ENCODE peak calls at places on chromosomes 6 and 20, in six cellular contexts. X is non-pigmented ciliary epithelial cell; V is D341Med; M is GM10248; C is naive thymus-derived CD8-positive, alpha-beta T cell; H is pancreas. I is an unnamed sample.
A peak's percentile ranks its signal among the peaks of the same experiment; 100 is the strongest.

GRCh38 chr6:137241481-137242011 is 22.4 kb upstream of the IFNGR1 start:
- DNase-seq in X (no peak), V (no peak), M (no peak), C (no peak), H (no peak), I (no peak)

GRCh38 chr20:40265872-40266533 is 423.0 kb downstream of the MAFB start:
- DNase-seq in X (no peak), V (peak; percentile 55), M (no peak), C (no peak), H (no peak), I (peak; percentile 49)

GRCh38 chr20:46002008-46002407 is 6.7 kb upstream of the MMP9 start:
- DNase-seq in X (no peak), V (no peak), M (no peak), C (no peak), H (no peak), I (no peak)

GRCh38 chr20:19211661-19212523 is 550 bp upstream of the SLC24A3 start:
- DNase-seq in X (no peak), V (peak; percentile 47), M (no peak), C (no peak), H (peak; percentile 75), I (no peak)

GRCh38 chr20:45087814-45088213 is 13.1 kb downstream of the KCNS1 start:
- DNase-seq in X (no peak), V (no peak), M (no peak), C (no peak), H (no peak), I (no peak)

GRCh38 chr6:128370072-128370471 is 150.3 kb downstream of the PTPRK start:
- DNase-seq in X (peak; percentile 32), V (no peak), M (no peak), C (no peak), H (no peak), I (no peak)

GRCh38 chr6:7939186-7939863 is 28.7 kb upstream of the TXNDC5 start:
- DNase-seq in X (no peak), V (no peak), M (no peak), C (no peak), H (no peak), I (no peak)

GRCh38 chr6:36436466-36436865 is 6.2 kb downstream of the PXT1 start:
- DNase-seq in X (no peak), V (no peak), M (no peak), C (no peak), H (no peak), I (no peak)

GRCh38 chr6:46876126-46876525 is 45.6 kb downstream of the ADGRF5 start:
- DNase-seq in X (peak; percentile 47), V (peak; percentile 60), M (no peak), C (no peak), H (no peak), I (peak; percentile 83)

GRCh38 chr6:84356907-84357306 is 129.5 kb upstream of the CEP162 start:
- DNase-seq in X (no peak), V (no peak), M (no peak), C (no peak), H (no peak), I (no peak)

GRCh38 chr6:120786256-120786655 is 548.0 kb downstream of the TBC1D32 start:
- DNase-seq in X (no peak), V (no peak), M (no peak), C (no peak), H (no peak), I (no peak)

GRCh38 chr20:51091564-51092195 is 68.8 kb upstream of the KCNG1 start:
- DNase-seq in X (no peak), V (no peak), M (no peak), C (no peak), H (no peak), I (no peak)

GRCh38 chr6:22512716-22513452 is 56.5 kb upstream of the HDGFL1 start:
- DNase-seq in X (peak; percentile 60), V (no peak), M (no peak), C (no peak), H (no peak), I (no peak)

GRCh38 chr20:36145877-36146707 is 8.4 kb upstream of the EPB41L1 start:
- DNase-seq in X (no peak), V (peak; percentile 62), M (no peak), C (no peak), H (no peak), I (no peak)

GRCh38 chr6:11002176-11002575 is 41.9 kb downstream of the ELOVL2 start:
- DNase-seq in X (no peak), V (no peak), M (no peak), C (no peak), H (no peak), I (no peak)

GRCh38 chr6:112717401-112717800 is 370.3 kb downstream of the RFPL4B start:
- DNase-seq in X (no peak), V (no peak), M (no peak), C (no peak), H (no peak), I (no peak)

GRCh38 chr6:145137425-145137824 is 597.9 kb downstream of the EPM2A start:
- DNase-seq in X (no peak), V (no peak), M (no peak), C (no peak), H (no peak), I (no peak)

GRCh38 chr6:73285674-73286283 is 22.8 kb upstream of the KHDC1 start:
- DNase-seq in X (peak; percentile 30), V (peak; percentile 55), M (no peak), C (no peak), H (no peak), I (no peak)

GRCh38 chr6:116461563-116462507 is 660 bp downstream of the CALHM6 start:
- DNase-seq in X (no peak), V (peak; percentile 83), M (peak; percentile 78), C (peak; percentile 66), H (peak; percentile 61), I (peak; percentile 51)

GRCh38 chr20:49475979-49476378 is 6.5 kb downstream of the KCNB1 start:
- DNase-seq in X (no peak), V (no peak), M (no peak), C (no peak), H (no peak), I (no peak)

GRCh38 chr20:7673841-7674240 is 266.4 kb downstream of the HAO1 start:
- DNase-seq in X (no peak), V (no peak), M (no peak), C (no peak), H (no peak), I (no peak)

GRCh38 chr6:148932731-148933130 is 185.9 kb downstream of the UST start:
- DNase-seq in X (no peak), V (no peak), M (no peak), C (no peak), H (no peak), I (no peak)

GRCh38 chr20:37741560-37741959 is 47.7 kb downstream of the CTNNBL1 start:
- DNase-seq in X (no peak), V (no peak), M (no peak), C (no peak), H (no peak), I (no peak)

GRCh38 chr6:111030008-111031006 is 48.5 kb downstream of the RPF2 start:
- DNase-seq in X (no peak), V (peak; percentile 56), M (no peak), C (no peak), H (no peak), I (no peak)

GRCh38 chr6:125255201-125255600 is 46.6 kb downstream of the HDDC2 start:
- DNase-seq in X (no peak), V (no peak), M (no peak), C (no peak), H (no peak), I (no peak)

GRCh38 chr6:40347571-40348011 is 239.6 kb downstream of the LRFN2 start:
- DNase-seq in X (no peak), V (peak; percentile 2), M (peak; percentile 1), C (no peak), H (no peak), I (no peak)

GRCh38 chr6:80454661-80455365 is 348.3 kb downstream of the BCKDHB start:
- DNase-seq in X (no peak), V (no peak), M (no peak), C (no peak), H (no peak), I (no peak)

GRCh38 chr20:37511605-37512275 is 9.3 kb upstream of the NNAT start:
- DNase-seq in X (no peak), V (no peak), M (no peak), C (no peak), H (no peak), I (no peak)

GRCh38 chr6:44223471-44224153 is at the start of gene SLC29A1:
- DNase-seq in X (no peak), V (peak; percentile 98), M (peak; percentile 92), C (peak; percentile 89), H (peak; percentile 92), I (peak; percentile 91)